ENCODE peak calls at places on chromosome 13, in four cellular contexts. C is NCI-H1092; M is stimulated activated CD8-positive, alpha-beta memory T cell treated with anti-CD3 and anti-CD28 coated beads, Interleukin-4, amount 100 ng/mL, for 24 hours; G is tibial artery. V is an unnamed sample.

GRCh38 chr13:104450006-104450405 is 1383.8 kb upstream of the SLC10A2 start:
- DNase-seq in C (no peak), M (no peak), G (no peak), V (no peak)

GRCh38 chr13:99796175-99796819 is 175.3 kb downstream of the ZIC5 start:
- DNase-seq in C (no peak), M (no peak), G (no peak), V (no peak)

GRCh38 chr13:43307221-43307920 is 284.0 kb downstream of the DNAJC15 start:
- DNase-seq in C (no peak), M (no peak), G (no peak), V (no peak)

GRCh38 chr13:99386911-99387788 is 80.0 kb upstream of the GPR183 start:
- DNase-seq in C (no peak), M (peak), G (no peak), V (no peak)

GRCh38 chr13:111326621-111326965 is 6.2 kb downstream of the TEX29 start:
- DNase-seq in C (no peak), M (no peak), G (no peak), V (no peak)

GRCh38 chr13:92739306-92739818 is 487.2 kb upstream of the GPC6 start:
- DNase-seq in C (no peak), M (no peak), G (no peak), V (no peak)

GRCh38 chr13:87138856-87139255 is 532.3 kb upstream of the SLITRK5 start:
- DNase-seq in C (no peak), M (no peak), G (no peak), V (no peak)

GRCh38 chr13:23378009-23378632 is 55.4 kb downstream of the SACS start:
- DNase-seq in C (no peak), M (peak), G (peak), V (no peak)

GRCh38 chr13:113074876-113075275 is 30.7 kb upstream of the F7 start:
- DNase-seq in C (no peak), M (no peak), G (no peak), V (no peak)

GRCh38 chr13:101919541-101920306 is 467.2 kb downstream of the ITGBL1 start:
- DNase-seq in C (peak), M (no peak), G (no peak), V (peak)

GRCh38 chr13:52128714-52129700 is at the start of gene NEK5:
- DNase-seq in C (peak), M (peak), G (peak), V (peak)

GRCh38 chr13:39263033-39263432 is 224.8 kb downstream of the NHLRC3 start:
- DNase-seq in C (peak), M (peak), G (peak), V (peak)

GRCh38 chr13:113547248-113547971 is 37.1 kb upstream of the TFDP1 start:
- DNase-seq in C (no peak), M (no peak), G (no peak), V (no peak)

GRCh38 chr13:39773833-39774232 is 118.4 kb downstream of the COG6 start:
- DNase-seq in C (no peak), M (no peak), G (no peak), V (no peak)

GRCh38 chr13:72221276-72221962 is 354.4 kb upstream of the DACH1 start:
- DNase-seq in C (no peak), M (no peak), G (no peak), V (no peak)

GRCh38 chr13:74110053-74110452 is 24.2 kb downstream of the KLF12 start:
- DNase-seq in C (no peak), M (no peak), G (no peak), V (no peak)

GRCh38 chr13:36530050-36530789 is 97.9 kb downstream of the CCNA1 start:
- DNase-seq in C (no peak), M (no peak), G (no peak), V (no peak)

GRCh38 chr13:80712026-80712425 is 371.1 kb upstream of the SPRY2 start:
- DNase-seq in C (no peak), M (no peak), G (no peak), V (no peak)

GRCh38 chr13:87322386-87322785 is 348.8 kb upstream of the SLITRK5 start:
- DNase-seq in C (no peak), M (no peak), G (no peak), V (no peak)

GRCh38 chr13:99339736-99340392 is 32.7 kb upstream of the GPR183 start:
- DNase-seq in C (no peak), M (no peak), G (no peak), V (no peak)

GRCh38 chr13:50156140-50156539 is 140.9 kb downstream of the KCNRG start:
- DNase-seq in C (no peak), M (no peak), G (no peak), V (no peak)

GRCh38 chr13:24500977-24501376 is 11.6 kb downstream of the PARP4 start:
- DNase-seq in C (no peak), M (no peak), G (no peak), V (no peak)

GRCh38 chr13:73708393-73708985 is 425.7 kb downstream of the KLF12 start:
- DNase-seq in C (peak), M (no peak), G (peak), V (peak)

GRCh38 chr13:33796095-33796494 is 21.9 kb upstream of the RFC3 start:
- DNase-seq in C (no peak), M (no peak), G (no peak), V (no peak)

GRCh38 chr13:112685856-112686255 is 4.0 kb upstream of the ATP11A start:
- DNase-seq in C (no peak), M (no peak), G (no peak), V (no peak)

GRCh38 chr13:32267836-32268439 is 47.2 kb downstream of the ZAR1L start:
- DNase-seq in C (no peak), M (peak), G (no peak), V (peak)

GRCh38 chr13:68727788-68728187 is 1379.8 kb upstream of the ATXN8OS start:
- DNase-seq in C (peak), M (no peak), G (no peak), V (peak)

GRCh38 chr13:85995788-85996418 is 196.7 kb upstream of the SLITRK6 start:
- DNase-seq in C (no peak), M (no peak), G (no peak), V (peak)

GRCh38 chr13:38415233-38415632 is 65.6 kb downstream of the UFM1 start:
- DNase-seq in C (no peak), M (no peak), G (no peak), V (no peak)

GRCh38 chr13:73608157-73608516 is 526.1 kb downstream of the KLF12 start:
- DNase-seq in C (peak), M (no peak), G (no peak), V (no peak)

GRCh38 chr13:60448907-60449510 is 52.0 kb downstream of the TDRD3 start:
- DNase-seq in C (no peak), M (no peak), G (no peak), V (peak)

GRCh38 chr13:57716295-57716694 is 84.8 kb downstream of the PCDH17 start:
- DNase-seq in C (no peak), M (no peak), G (no peak), V (no peak)